ENCODE peak calls at places on chromosomes 12 and 14, in six cellular contexts. G, A, S, I, H and X are unnamed samples.

GRCh38 chr12:131487379-131488129 is 223.3 kb upstream of the SFSWAP start:
- DNase-seq in S (no peak), A (no peak), I (no peak), G (no peak), H (no peak), X (no peak)

GRCh38 chr12:5773550-5773949 is 171.5 kb downstream of the ANO2 start:
- DNase-seq in I (no peak), S (no peak), G (no peak), A (no peak), H (no peak), X (no peak)

GRCh38 chr12:103382119-103382518 is 113.6 kb downstream of the C12orf42 start:
- DNase-seq in H (no peak), I (no peak), A (no peak), G (no peak), S (no peak), X (no peak)

GRCh38 chr14:60758875-60759274 is 24.3 kb downstream of the MNAT1 start:
- DNase-seq in A (no peak), I (no peak), S (peak), G (peak), H (no peak), X (no peak)

GRCh38 chr12:124445121-124445718 is 122.2 kb downstream of the NCOR2 start:
- DNase-seq in G (no peak), A (no peak), I (no peak), H (no peak), S (no peak), X (no peak)

GRCh38 chr12:68159681-68160304 is at the start of gene IFNG:
- DNase-seq in G (no peak), S (no peak), H (peak), A (no peak), I (no peak), X (no peak)

GRCh38 chr12:50211392-50212070 is 44.4 kb upstream of the CERS5 start:
- DNase-seq in A (no peak), S (no peak), I (no peak), H (no peak), G (no peak), X (no peak)

GRCh38 chr12:53159195-53159834 is 21.2 kb upstream of the ZNF740 start:
- DNase-seq in H (peak), A (peak), S (peak), G (peak), I (peak), X (peak)